ENCODE peak calls at places on chromosomes 1 and 21, in five cellular contexts. One of them, this sample, is unnamed.

GRCh38 chr21:39472211-39472610 is 20.4 kb downstream of the SH3BGR start:
- DNase-seq in left ventricle myocardium inferior: no peak
- DNase-seq in stomach: no peak
- DNase-seq in fibroblast of lung: no peak
- DNase-seq in IMR-90: no peak
- DNase-seq in this sample: no peak

GRCh38 chr1:53341521-53341895 is 13.6 kb upstream of the LRP8 start:
- DNase-seq in left ventricle myocardium inferior: no peak
- DNase-seq in stomach: peak; percentile 9
- DNase-seq in fibroblast of lung: no peak
- DNase-seq in IMR-90: no peak
- DNase-seq in this sample: no peak

GRCh38 chr1:96579639-96580038 is 141.9 kb upstream of the PTBP2 start:
- DNase-seq in left ventricle myocardium inferior: no peak
- DNase-seq in stomach: no peak
- DNase-seq in fibroblast of lung: peak; percentile 2
- DNase-seq in IMR-90: peak; percentile 7
- DNase-seq in this sample: peak; percentile 9

GRCh38 chr21:33914188-33914587 is 1.4 kb downstream of the ATP5PO start:
- DNase-seq in left ventricle myocardium inferior: no peak
- DNase-seq in stomach: no peak
- DNase-seq in fibroblast of lung: peak; percentile 57
- DNase-seq in IMR-90: no peak
- DNase-seq in this sample: peak; percentile 60

GRCh38 chr1:29433830-29434229 is 197.5 kb downstream of the PTPRU start:
- DNase-seq in left ventricle myocardium inferior: no peak
- DNase-seq in stomach: no peak
- DNase-seq in fibroblast of lung: no peak
- DNase-seq in IMR-90: no peak
- DNase-seq in this sample: no peak

GRCh38 chr1:246492611-246493245 is 14.4 kb downstream of the SMYD3 start:
- DNase-seq in left ventricle myocardium inferior: peak; percentile 60
- DNase-seq in stomach: peak; percentile 70
- DNase-seq in fibroblast of lung: peak; percentile 66
- DNase-seq in IMR-90: peak; percentile 79
- DNase-seq in this sample: peak; percentile 63

GRCh38 chr1:176479920-176480319 is 16.9 kb downstream of the PAPPA2 start:
- DNase-seq in left ventricle myocardium inferior: no peak
- DNase-seq in stomach: no peak
- DNase-seq in fibroblast of lung: no peak
- DNase-seq in IMR-90: no peak
- DNase-seq in this sample: no peak

GRCh38 chr1:247638781-247639180 is 33.4 kb downstream of the OR2G3 start:
- DNase-seq in left ventricle myocardium inferior: no peak
- DNase-seq in stomach: no peak
- DNase-seq in fibroblast of lung: no peak
- DNase-seq in IMR-90: no peak
- DNase-seq in this sample: no peak

GRCh38 chr1:172382406-172382805 is 38.1 kb upstream of the C1orf105 start:
- DNase-seq in left ventricle myocardium inferior: no peak
- DNase-seq in stomach: no peak
- DNase-seq in fibroblast of lung: no peak
- DNase-seq in IMR-90: no peak
- DNase-seq in this sample: no peak

GRCh38 chr1:20602851-20603450 is 14.1 kb downstream of the CDA start:
- DNase-seq in left ventricle myocardium inferior: no peak
- DNase-seq in stomach: no peak
- DNase-seq in fibroblast of lung: peak; percentile 36
- DNase-seq in IMR-90: peak; percentile 12
- DNase-seq in this sample: peak; percentile 80

GRCh38 chr1:1407957-1408318 is 845 bp upstream of the MRPL20 start:
- DNase-seq in left ventricle myocardium inferior: no peak
- DNase-seq in stomach: no peak
- DNase-seq in fibroblast of lung: no peak
- DNase-seq in IMR-90: no peak
- DNase-seq in this sample: no peak

GRCh38 chr1:151763990-151764389 is 694 bp upstream of the MRPL9 start:
- DNase-seq in left ventricle myocardium inferior: no peak
- DNase-seq in stomach: no peak
- DNase-seq in fibroblast of lung: peak; percentile 1
- DNase-seq in IMR-90: no peak
- DNase-seq in this sample: no peak

GRCh38 chr21:41836166-41837015 is 42.8 kb downstream of the PRDM15 start:
- DNase-seq in left ventricle myocardium inferior: no peak
- DNase-seq in stomach: no peak
- DNase-seq in fibroblast of lung: no peak
- DNase-seq in IMR-90: no peak
- DNase-seq in this sample: no peak

GRCh38 chr1:173410794-173411236 is 66.3 kb upstream of the PRDX6 start:
- DNase-seq in left ventricle myocardium inferior: no peak
- DNase-seq in stomach: no peak
- DNase-seq in fibroblast of lung: no peak
- DNase-seq in IMR-90: no peak
- DNase-seq in this sample: no peak

GRCh38 chr21:36096398-36097290 is 26.8 kb downstream of the CBR1 start:
- DNase-seq in left ventricle myocardium inferior: no peak
- DNase-seq in stomach: no peak
- DNase-seq in fibroblast of lung: peak; percentile 27
- DNase-seq in IMR-90: no peak
- DNase-seq in this sample: no peak

GRCh38 chr1:1173793-1174415 is at the start of gene TTLL10:
- DNase-seq in left ventricle myocardium inferior: peak; percentile 13
- DNase-seq in stomach: no peak
- DNase-seq in fibroblast of lung: no peak
- DNase-seq in IMR-90: no peak
- DNase-seq in this sample: no peak

GRCh38 chr1:53546409-53547155 is 87.4 kb downstream of the DMRTB1 start:
- DNase-seq in left ventricle myocardium inferior: peak; percentile 2
- DNase-seq in stomach: no peak
- DNase-seq in fibroblast of lung: no peak
- DNase-seq in IMR-90: no peak
- DNase-seq in this sample: no peak

GRCh38 chr21:35244514-35244913 is 195.4 kb upstream of the RUNX1 start:
- DNase-seq in left ventricle myocardium inferior: no peak
- DNase-seq in stomach: peak; percentile 55
- DNase-seq in fibroblast of lung: peak; percentile 14
- DNase-seq in IMR-90: peak; percentile 77
- DNase-seq in this sample: peak; percentile 66

GRCh38 chr1:16074217-16074616 is 766 bp upstream of the FAM131C start:
- DNase-seq in left ventricle myocardium inferior: no peak
- DNase-seq in stomach: no peak
- DNase-seq in fibroblast of lung: no peak
- DNase-seq in IMR-90: no peak
- DNase-seq in this sample: no peak

GRCh38 chr1:47709302-47710074 is 271.6 kb downstream of the FOXD2 start:
- DNase-seq in left ventricle myocardium inferior: no peak
- DNase-seq in stomach: no peak
- DNase-seq in fibroblast of lung: no peak
- DNase-seq in IMR-90: no peak
- DNase-seq in this sample: no peak

GRCh38 chr21:46538262-46538661 is 66.6 kb downstream of the S100B start:
- DNase-seq in left ventricle myocardium inferior: no peak
- DNase-seq in stomach: no peak
- DNase-seq in fibroblast of lung: no peak
- DNase-seq in IMR-90: no peak
- DNase-seq in this sample: no peak

GRCh38 chr1:85607126-85607912 is 26.8 kb downstream of the CCN1 start:
- DNase-seq in left ventricle myocardium inferior: no peak
- DNase-seq in stomach: no peak
- DNase-seq in fibroblast of lung: peak; percentile 100
- DNase-seq in IMR-90: peak; percentile 100
- DNase-seq in this sample: peak; percentile 97

GRCh38 chr1:179153217-179153616 is 71.3 kb downstream of the TOR3A start:
- DNase-seq in left ventricle myocardium inferior: no peak
- DNase-seq in stomach: no peak
- DNase-seq in fibroblast of lung: peak; percentile 83
- DNase-seq in IMR-90: peak; percentile 16
- DNase-seq in this sample: no peak

GRCh38 chr1:226239421-226239820 is 16.0 kb downstream of the MIXL1 start:
- DNase-seq in left ventricle myocardium inferior: no peak
- DNase-seq in stomach: no peak
- DNase-seq in fibroblast of lung: no peak
- DNase-seq in IMR-90: no peak
- DNase-seq in this sample: no peak

GRCh38 chr1:224779491-224780020 is 149.9 kb upstream of the DNAH14 start:
- DNase-seq in left ventricle myocardium inferior: no peak
- DNase-seq in stomach: no peak
- DNase-seq in fibroblast of lung: no peak
- DNase-seq in IMR-90: no peak
- DNase-seq in this sample: no peak
- H3K4me3 ChIP-seq in left ventricle myocardium inferior: no peak overlapping the region
- H3K4me3 ChIP-seq in stomach: no peak overlapping the region
- H3K4me3 ChIP-seq in fibroblast of lung: no peak overlapping the region
- H3K4me3 ChIP-seq in IMR-90: no peak overlapping the region
- H3K4me3 ChIP-seq in this sample: no peak overlapping the region

GRCh38 chr1:2786329-2787162 is 14.9 kb downstream of the TTC34 start:
- DNase-seq in left ventricle myocardium inferior: peak; percentile 45
- DNase-seq in stomach: peak; percentile 57
- DNase-seq in fibroblast of lung: no peak
- DNase-seq in IMR-90: no peak
- DNase-seq in this sample: no peak

GRCh38 chr1:2783435-2784397 is 17.8 kb downstream of the TTC34 start:
- DNase-seq in left ventricle myocardium inferior: no peak
- DNase-seq in stomach: no peak
- DNase-seq in fibroblast of lung: no peak
- DNase-seq in IMR-90: no peak
- DNase-seq in this sample: no peak

GRCh38 chr1:2787163-2787911 is 14.2 kb downstream of the TTC34 start:
- DNase-seq in left ventricle myocardium inferior: no peak
- DNase-seq in stomach: peak; percentile 17
- DNase-seq in fibroblast of lung: no peak
- DNase-seq in IMR-90: no peak
- DNase-seq in this sample: no peak

GRCh38 chr1:2784854-2785630 is 16.5 kb downstream of the TTC34 start:
- DNase-seq in left ventricle myocardium inferior: no peak
- DNase-seq in stomach: no peak
- DNase-seq in fibroblast of lung: no peak
- DNase-seq in IMR-90: no peak
- DNase-seq in this sample: no peak

DNA sequence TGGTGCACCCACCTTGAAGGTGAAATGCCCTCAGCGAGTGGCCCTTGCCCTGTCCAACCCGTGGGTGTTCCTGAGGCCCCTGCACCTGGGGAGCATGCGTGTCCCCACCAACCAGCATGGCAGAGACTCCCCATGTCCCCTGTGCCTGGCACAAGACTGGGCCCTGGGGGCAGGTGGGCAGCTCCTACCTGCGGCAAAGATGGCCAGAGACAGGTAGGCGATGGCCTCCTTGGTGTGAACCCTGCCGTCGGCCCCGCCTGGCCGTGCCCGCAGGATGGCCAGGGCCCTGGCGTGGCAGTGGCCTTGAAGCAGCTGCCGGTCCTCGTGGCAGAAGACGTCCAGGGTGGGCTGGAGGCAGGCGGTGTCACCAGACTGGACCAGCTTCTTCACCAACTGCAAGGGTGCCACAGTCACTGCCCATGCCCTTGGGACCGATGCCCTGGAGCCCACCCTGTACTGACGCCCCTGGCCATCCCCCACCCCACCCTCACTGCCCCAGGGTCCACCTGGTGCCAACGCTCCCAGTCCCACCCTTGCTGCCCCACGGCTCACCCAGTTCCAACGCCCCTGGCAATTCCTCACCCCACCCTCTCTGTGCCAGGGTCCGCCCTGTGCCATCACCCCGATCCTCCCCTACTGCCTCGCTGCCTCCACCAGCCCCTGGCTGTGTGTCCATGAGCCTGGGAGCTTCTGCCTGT is 15.7 kb downstream of the TTC34 start:
- DNase-seq in left ventricle myocardium inferior: no peak
- DNase-seq in stomach: peak; percentile 19
- DNase-seq in fibroblast of lung: no peak
- DNase-seq in IMR-90: no peak
- DNase-seq in this sample: no peak
- H3K27me3 ChIP-seq in left ventricle myocardium inferior: peaks cover 79% of the 10 kb centered on the region
- H3K27me3 ChIP-seq in stomach: peaks cover 70% of the 10 kb centered on the region
- H3K27me3 ChIP-seq in fibroblast of lung: no peaks in the 10 kb centered on the region
- H3K27me3 ChIP-seq in IMR-90: no peaks in the 10 kb centered on the region
- H3K27me3 ChIP-seq in this sample: no peaks in the 10 kb centered on the region

DNA sequence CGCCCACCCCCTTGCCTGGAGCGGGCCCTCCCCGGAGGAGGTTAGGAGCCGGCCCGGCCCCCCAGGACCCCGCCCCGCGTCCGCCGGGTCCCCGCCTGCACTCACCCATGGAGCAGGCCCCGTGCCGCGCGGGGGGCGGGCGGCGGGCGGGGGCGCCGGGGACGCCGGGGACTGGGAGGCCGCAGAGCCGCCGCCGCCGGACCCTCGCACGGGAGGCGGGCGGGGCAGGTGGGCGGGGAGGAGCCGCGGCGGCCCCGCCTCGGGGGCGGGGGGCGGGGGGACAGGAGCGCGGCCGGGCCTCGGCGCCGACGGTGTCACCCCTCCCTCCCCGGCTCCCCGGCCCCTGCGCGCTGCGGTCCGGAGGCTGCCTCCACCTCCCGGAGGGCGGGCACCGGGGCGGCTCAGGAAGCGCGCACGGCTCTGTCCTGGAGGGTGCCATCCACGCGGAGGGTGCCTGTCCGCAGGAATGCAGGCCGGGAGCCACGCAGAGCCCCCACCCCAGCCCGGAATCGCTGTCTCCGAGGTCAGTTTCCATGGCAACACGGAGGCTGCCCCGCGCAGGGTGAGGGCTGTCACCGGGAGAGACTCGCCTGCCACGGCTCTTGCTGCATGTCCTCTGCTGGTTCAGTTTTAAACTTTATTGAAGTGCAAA is 5.9 kb upstream of the PLEKHG5 start:
- DNase-seq in left ventricle myocardium inferior: peak; percentile 68
- DNase-seq in stomach: peak; percentile 54
- DNase-seq in fibroblast of lung: peak; percentile 50
- DNase-seq in IMR-90: no peak
- DNase-seq in this sample: peak; percentile 29
- H3K4me3 ChIP-seq in left ventricle myocardium inferior: peak overlapping the region; percentile 79
- H3K4me3 ChIP-seq in stomach: peak overlapping the region; percentile 59
- H3K4me3 ChIP-seq in fibroblast of lung: peak overlapping the region; percentile 51
- H3K4me3 ChIP-seq in IMR-90: peak overlapping the region; percentile 78
- H3K4me3 ChIP-seq in this sample: peak overlapping the region; percentile 66

DNA sequence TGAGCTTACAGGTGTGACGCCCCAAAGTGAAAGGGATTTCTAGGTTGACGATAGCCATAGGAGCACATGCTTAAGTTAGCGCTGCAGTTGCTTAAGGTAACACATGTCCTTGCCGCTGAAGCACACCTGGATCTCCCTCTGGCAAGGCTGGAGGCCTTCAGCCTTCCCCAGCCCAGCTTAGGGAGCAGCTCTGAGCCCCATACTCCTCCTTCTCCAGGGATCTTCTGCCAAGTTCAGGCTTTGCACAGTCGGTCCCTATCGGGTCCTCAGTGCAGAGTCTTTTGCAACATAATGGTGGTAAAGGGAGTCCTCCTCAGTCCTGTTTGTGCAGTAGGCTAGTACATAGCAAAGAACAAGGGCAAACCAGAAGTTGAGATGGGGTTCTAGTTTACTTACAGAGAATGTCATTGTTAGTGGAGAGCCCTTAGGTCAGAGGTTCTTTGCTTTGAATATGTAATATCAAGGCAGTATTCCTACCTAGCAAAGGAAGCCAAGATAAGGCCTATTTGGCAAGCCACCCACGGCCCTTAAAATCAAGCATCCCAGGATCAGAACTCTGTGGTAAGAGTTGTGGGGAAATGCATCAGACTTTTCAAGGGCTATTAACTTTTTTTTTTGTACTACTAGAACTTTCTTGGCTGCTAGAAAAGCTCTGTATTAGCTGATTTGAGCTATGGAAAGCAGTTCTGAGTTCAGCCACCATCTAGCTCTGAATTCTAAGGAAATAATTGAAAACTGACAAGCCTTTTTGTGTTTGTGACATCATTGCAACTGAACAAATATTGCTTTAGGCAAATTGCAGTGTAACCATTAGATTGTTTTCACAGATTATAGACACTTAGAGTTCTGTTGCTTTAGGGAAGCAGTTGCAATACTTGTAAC is 1.4 kb downstream of the EVA1C start:
- DNase-seq in left ventricle myocardium inferior: no peak
- DNase-seq in stomach: no peak
- DNase-seq in fibroblast of lung: peak; percentile 62
- DNase-seq in IMR-90: no peak
- DNase-seq in this sample: peak; percentile 40
- H3K27me3 ChIP-seq in left ventricle myocardium inferior: no peaks in the 10 kb centered on the region
- H3K27me3 ChIP-seq in stomach: peaks cover 4% of the 10 kb centered on the region
- H3K27me3 ChIP-seq in fibroblast of lung: no peaks in the 10 kb centered on the region
- H3K27me3 ChIP-seq in IMR-90: peaks cover 6% of the 10 kb centered on the region
- H3K27me3 ChIP-seq in this sample: no peaks in the 10 kb centered on the region